ENCODE peak calls at places on chromosomes 6 and 20, in six cellular contexts. Z, H, S, N, I and A are unnamed samples.

GRCh38 chr6:170489836-170490235 is 63.3 kb downstream of the PSMB1 start:
- DNase-seq in N (no peak), H (no peak), I (no peak), S (peak), Z (no peak), A (no peak)

GRCh38 chr6:169669889-169670288 is 31.9 kb downstream of the WDR27 start:
- DNase-seq in Z (no peak), H (no peak), I (no peak), N (no peak), S (no peak), A (no peak)

GRCh38 chr6:33925869-33926268 is 122.1 kb upstream of the MLN start:
- DNase-seq in S (no peak), Z (peak), N (no peak), H (no peak), I (no peak), A (no peak)

GRCh38 chr20:37265152-37265551 is 3.5 kb upstream of the GHRH start:
- DNase-seq in H (no peak), Z (no peak), N (no peak), S (no peak), I (no peak), A (no peak)

GRCh38 chr6:29465279-29465678 is 8.3 kb downstream of the OR2H1 start:
- DNase-seq in H (no peak), I (no peak), Z (no peak), S (no peak), N (no peak), A (no peak)

GRCh38 chr6:25017932-25018581 is 82.3 kb upstream of the RIPOR2 start:
- DNase-seq in I (peak), N (no peak), H (peak), Z (no peak), S (peak), A (no peak)

GRCh38 chr6:21598662-21599061 is 5.1 kb downstream of the SOX4 start:
- DNase-seq in I (no peak), Z (no peak), N (no peak), H (no peak), S (no peak), A (no peak)

GRCh38 chr6:33686225-33686742 is 25.2 kb downstream of the UQCC2 start:
- DNase-seq in Z (no peak), N (no peak), I (no peak), S (no peak), H (no peak), A (no peak)

GRCh38 chr6:73566954-73567591 is 46.2 kb upstream of the EEF1A1 start:
- DNase-seq in Z (no peak), I (no peak), N (no peak), S (peak), H (no peak), A (no peak)

GRCh38 chr6:112037783-112038216 is 16.1 kb upstream of the CCN6 start:
- DNase-seq in I (no peak), N (peak), Z (no peak), S (peak), H (no peak), A (no peak)

GRCh38 chr6:90295854-90296345 is 743 bp downstream of the BACH2 start:
- DNase-seq in N (no peak), S (peak), I (peak), Z (peak), H (peak), A (no peak)

GRCh38 chr6:158008894-158009891 is 27.5 kb downstream of the SYNJ2 start:
- DNase-seq in N (peak), Z (peak), I (no peak), S (no peak), H (peak), A (no peak)

GRCh38 chr20:40637176-40637575 is 51.9 kb downstream of the MAFB start:
- DNase-seq in Z (no peak), H (no peak), N (no peak), I (no peak), S (peak), A (no peak)

GRCh38 chr6:170151235-170152110 is 139.4 kb downstream of the DLL1 start:
- DNase-seq in H (no peak), Z (no peak), S (no peak), N (no peak), I (no peak), A (no peak)